ENCODE peak calls at places on chromosomes 3 and 15, in ten cellular contexts. One of them, this sample, is unnamed.

GRCh38 chr15:50287324-50288116 is 22.0 kb upstream of the HDC start:
- DNase-seq in naive B cell: no peak
- DNase-seq in stimulated activated CD4-positive, alpha-beta T cell treated with anti-CD3 and anti-CD28 coated beads, TNF-alpha, amount 100 ng/mL, for 1 hour: no peak
- DNase-seq in HAP-1: no peak
- DNase-seq in midbrain: no peak
- DNase-seq in mammary epithelial cell: no peak
- DNase-seq in EL: no peak
- DNase-seq in effector memory CD4-positive, alpha-beta T cell: no peak
- DNase-seq in OCI-LY7: no peak
- DNase-seq in ascending aorta: no peak
- DNase-seq in this sample: no peak

GRCh38 chr3:112793311-112794081 is 53.2 kb downstream of the CD200R1L start:
- DNase-seq in naive B cell: no peak
- DNase-seq in stimulated activated CD4-positive, alpha-beta T cell treated with anti-CD3 and anti-CD28 coated beads, TNF-alpha, amount 100 ng/mL, for 1 hour: no peak
- DNase-seq in HAP-1: no peak
- DNase-seq in midbrain: no peak
- DNase-seq in mammary epithelial cell: no peak
- DNase-seq in EL: no peak
- DNase-seq in effector memory CD4-positive, alpha-beta T cell: no peak
- DNase-seq in OCI-LY7: no peak
- DNase-seq in ascending aorta: no peak
- DNase-seq in this sample: no peak

GRCh38 chr3:113747719-113748046 is 848 bp downstream of the ATP6V1A start:
- DNase-seq in naive B cell: peak
- DNase-seq in stimulated activated CD4-positive, alpha-beta T cell treated with anti-CD3 and anti-CD28 coated beads, TNF-alpha, amount 100 ng/mL, for 1 hour: no peak
- DNase-seq in HAP-1: no peak
- DNase-seq in midbrain: no peak
- DNase-seq in mammary epithelial cell: peak
- DNase-seq in EL: no peak
- DNase-seq in effector memory CD4-positive, alpha-beta T cell: no peak
- DNase-seq in OCI-LY7: peak
- DNase-seq in ascending aorta: no peak
- DNase-seq in this sample: no peak

GRCh38 chr3:39541917-39542329 is 74.4 kb downstream of the MOBP start:
- DNase-seq in naive B cell: no peak
- DNase-seq in stimulated activated CD4-positive, alpha-beta T cell treated with anti-CD3 and anti-CD28 coated beads, TNF-alpha, amount 100 ng/mL, for 1 hour: no peak
- DNase-seq in HAP-1: peak
- DNase-seq in midbrain: peak
- DNase-seq in mammary epithelial cell: no peak
- DNase-seq in EL: peak
- DNase-seq in effector memory CD4-positive, alpha-beta T cell: no peak
- DNase-seq in OCI-LY7: peak
- DNase-seq in ascending aorta: no peak
- DNase-seq in this sample: no peak

GRCh38 chr3:170524072-170524471 is 61.8 kb downstream of the SLC7A14 start:
- DNase-seq in naive B cell: no peak
- DNase-seq in stimulated activated CD4-positive, alpha-beta T cell treated with anti-CD3 and anti-CD28 coated beads, TNF-alpha, amount 100 ng/mL, for 1 hour: no peak
- DNase-seq in HAP-1: no peak
- DNase-seq in midbrain: no peak
- DNase-seq in mammary epithelial cell: no peak
- DNase-seq in EL: peak
- DNase-seq in effector memory CD4-positive, alpha-beta T cell: no peak
- DNase-seq in OCI-LY7: no peak
- DNase-seq in ascending aorta: no peak
- DNase-seq in this sample: no peak

GRCh38 chr3:14019459-14019858 is 105.2 kb downstream of the CHCHD4 start:
- DNase-seq in naive B cell: no peak
- DNase-seq in stimulated activated CD4-positive, alpha-beta T cell treated with anti-CD3 and anti-CD28 coated beads, TNF-alpha, amount 100 ng/mL, for 1 hour: no peak
- DNase-seq in HAP-1: no peak
- DNase-seq in midbrain: no peak
- DNase-seq in mammary epithelial cell: no peak
- DNase-seq in EL: no peak
- DNase-seq in effector memory CD4-positive, alpha-beta T cell: no peak
- DNase-seq in OCI-LY7: no peak
- DNase-seq in ascending aorta: no peak
- DNase-seq in this sample: no peak

GRCh38 chr3:122263974-122264588 is 61.0 kb upstream of the CSTA start:
- DNase-seq in naive B cell: no peak
- DNase-seq in stimulated activated CD4-positive, alpha-beta T cell treated with anti-CD3 and anti-CD28 coated beads, TNF-alpha, amount 100 ng/mL, for 1 hour: no peak
- DNase-seq in HAP-1: no peak
- DNase-seq in midbrain: no peak
- DNase-seq in mammary epithelial cell: no peak
- DNase-seq in EL: no peak
- DNase-seq in effector memory CD4-positive, alpha-beta T cell: no peak
- DNase-seq in OCI-LY7: no peak
- DNase-seq in ascending aorta: no peak
- DNase-seq in this sample: no peak

GRCh38 chr3:194476784-194477183 is 10.0 kb downstream of the ATP13A3 start:
- DNase-seq in naive B cell: no peak
- DNase-seq in stimulated activated CD4-positive, alpha-beta T cell treated with anti-CD3 and anti-CD28 coated beads, TNF-alpha, amount 100 ng/mL, for 1 hour: no peak
- DNase-seq in HAP-1: no peak
- DNase-seq in midbrain: no peak
- DNase-seq in mammary epithelial cell: no peak
- DNase-seq in EL: no peak
- DNase-seq in effector memory CD4-positive, alpha-beta T cell: no peak
- DNase-seq in OCI-LY7: no peak
- DNase-seq in ascending aorta: no peak
- DNase-seq in this sample: no peak

GRCh38 chr15:78542647-78543046 is 2.4 kb downstream of the PSMA4 start:
- DNase-seq in naive B cell: no peak
- DNase-seq in stimulated activated CD4-positive, alpha-beta T cell treated with anti-CD3 and anti-CD28 coated beads, TNF-alpha, amount 100 ng/mL, for 1 hour: no peak
- DNase-seq in HAP-1: no peak
- DNase-seq in midbrain: no peak
- DNase-seq in mammary epithelial cell: no peak
- DNase-seq in EL: no peak
- DNase-seq in effector memory CD4-positive, alpha-beta T cell: no peak
- DNase-seq in OCI-LY7: no peak
- DNase-seq in ascending aorta: no peak
- DNase-seq in this sample: no peak

GRCh38 chr3:175295248-175296000 is 436.3 kb downstream of the NAALADL2 start:
- DNase-seq in naive B cell: no peak
- DNase-seq in stimulated activated CD4-positive, alpha-beta T cell treated with anti-CD3 and anti-CD28 coated beads, TNF-alpha, amount 100 ng/mL, for 1 hour: no peak
- DNase-seq in HAP-1: no peak
- DNase-seq in midbrain: no peak
- DNase-seq in mammary epithelial cell: no peak
- DNase-seq in EL: no peak
- DNase-seq in effector memory CD4-positive, alpha-beta T cell: no peak
- DNase-seq in OCI-LY7: no peak
- DNase-seq in ascending aorta: no peak
- DNase-seq in this sample: no peak

GRCh38 chr3:98777286-98777685 is 14.1 kb downstream of the ST3GAL6 start:
- DNase-seq in naive B cell: no peak
- DNase-seq in stimulated activated CD4-positive, alpha-beta T cell treated with anti-CD3 and anti-CD28 coated beads, TNF-alpha, amount 100 ng/mL, for 1 hour: no peak
- DNase-seq in HAP-1: no peak
- DNase-seq in midbrain: no peak
- DNase-seq in mammary epithelial cell: no peak
- DNase-seq in EL: no peak
- DNase-seq in effector memory CD4-positive, alpha-beta T cell: no peak
- DNase-seq in OCI-LY7: no peak
- DNase-seq in ascending aorta: no peak
- DNase-seq in this sample: no peak

GRCh38 chr15:50685976-50686467 is 575 bp downstream of the TRPM7 start:
- DNase-seq in naive B cell: peak
- DNase-seq in stimulated activated CD4-positive, alpha-beta T cell treated with anti-CD3 and anti-CD28 coated beads, TNF-alpha, amount 100 ng/mL, for 1 hour: peak
- DNase-seq in HAP-1: peak
- DNase-seq in midbrain: peak
- DNase-seq in mammary epithelial cell: peak
- DNase-seq in EL: peak
- DNase-seq in effector memory CD4-positive, alpha-beta T cell: peak
- DNase-seq in OCI-LY7: peak
- DNase-seq in ascending aorta: peak
- DNase-seq in this sample: peak

GRCh38 chr3:46353090-46353489 is 821 bp upstream of the CCR2 start:
- DNase-seq in naive B cell: no peak
- DNase-seq in stimulated activated CD4-positive, alpha-beta T cell treated with anti-CD3 and anti-CD28 coated beads, TNF-alpha, amount 100 ng/mL, for 1 hour: no peak
- DNase-seq in HAP-1: no peak
- DNase-seq in midbrain: no peak
- DNase-seq in mammary epithelial cell: no peak
- DNase-seq in EL: no peak
- DNase-seq in effector memory CD4-positive, alpha-beta T cell: no peak
- DNase-seq in OCI-LY7: no peak
- DNase-seq in ascending aorta: no peak
- DNase-seq in this sample: no peak

GRCh38 chr15:26073430-26074333 is 210.6 kb upstream of the ATP10A start:
- DNase-seq in naive B cell: no peak
- DNase-seq in stimulated activated CD4-positive, alpha-beta T cell treated with anti-CD3 and anti-CD28 coated beads, TNF-alpha, amount 100 ng/mL, for 1 hour: no peak
- DNase-seq in HAP-1: no peak
- DNase-seq in midbrain: no peak
- DNase-seq in mammary epithelial cell: no peak
- DNase-seq in EL: no peak
- DNase-seq in effector memory CD4-positive, alpha-beta T cell: no peak
- DNase-seq in OCI-LY7: no peak
- DNase-seq in ascending aorta: no peak
- DNase-seq in this sample: no peak

GRCh38 chr15:98727115-98728040 is 79.0 kb downstream of the IGF1R start:
- DNase-seq in naive B cell: no peak
- DNase-seq in stimulated activated CD4-positive, alpha-beta T cell treated with anti-CD3 and anti-CD28 coated beads, TNF-alpha, amount 100 ng/mL, for 1 hour: no peak
- DNase-seq in HAP-1: peak
- DNase-seq in midbrain: no peak
- DNase-seq in mammary epithelial cell: peak
- DNase-seq in EL: peak
- DNase-seq in effector memory CD4-positive, alpha-beta T cell: no peak
- DNase-seq in OCI-LY7: no peak
- DNase-seq in ascending aorta: peak
- DNase-seq in this sample: no peak

GRCh38 chr15:80992436-80992835 is 2.8 kb upstream of the MESD start:
- DNase-seq in naive B cell: no peak
- DNase-seq in stimulated activated CD4-positive, alpha-beta T cell treated with anti-CD3 and anti-CD28 coated beads, TNF-alpha, amount 100 ng/mL, for 1 hour: no peak
- DNase-seq in HAP-1: no peak
- DNase-seq in midbrain: no peak
- DNase-seq in mammary epithelial cell: peak
- DNase-seq in EL: no peak
- DNase-seq in effector memory CD4-positive, alpha-beta T cell: no peak
- DNase-seq in OCI-LY7: no peak
- DNase-seq in ascending aorta: no peak
- DNase-seq in this sample: no peak

GRCh38 chr15:71800835-71801745 is 9.3 kb upstream of the NR2E3 start:
- DNase-seq in naive B cell: no peak
- DNase-seq in stimulated activated CD4-positive, alpha-beta T cell treated with anti-CD3 and anti-CD28 coated beads, TNF-alpha, amount 100 ng/mL, for 1 hour: no peak
- DNase-seq in HAP-1: peak
- DNase-seq in midbrain: peak
- DNase-seq in mammary epithelial cell: peak
- DNase-seq in EL: peak
- DNase-seq in effector memory CD4-positive, alpha-beta T cell: no peak
- DNase-seq in OCI-LY7: peak
- DNase-seq in ascending aorta: no peak
- DNase-seq in this sample: no peak

GRCh38 chr3:187063286-187064081 is 75.8 kb downstream of the RPL39L start:
- DNase-seq in naive B cell: no peak
- DNase-seq in stimulated activated CD4-positive, alpha-beta T cell treated with anti-CD3 and anti-CD28 coated beads, TNF-alpha, amount 100 ng/mL, for 1 hour: no peak
- DNase-seq in HAP-1: no peak
- DNase-seq in midbrain: no peak
- DNase-seq in mammary epithelial cell: peak
- DNase-seq in EL: no peak
- DNase-seq in effector memory CD4-positive, alpha-beta T cell: no peak
- DNase-seq in OCI-LY7: peak
- DNase-seq in ascending aorta: no peak
- DNase-seq in this sample: no peak

GRCh38 chr3:64291956-64292355 is 66.7 kb upstream of the PRICKLE2 start:
- DNase-seq in naive B cell: no peak
- DNase-seq in stimulated activated CD4-positive, alpha-beta T cell treated with anti-CD3 and anti-CD28 coated beads, TNF-alpha, amount 100 ng/mL, for 1 hour: no peak
- DNase-seq in HAP-1: no peak
- DNase-seq in midbrain: no peak
- DNase-seq in mammary epithelial cell: no peak
- DNase-seq in EL: peak
- DNase-seq in effector memory CD4-positive, alpha-beta T cell: no peak
- DNase-seq in OCI-LY7: no peak
- DNase-seq in ascending aorta: no peak
- DNase-seq in this sample: no peak

GRCh38 chr15:92316586-92317295 is 76.9 kb upstream of the ST8SIA2 start:
- DNase-seq in naive B cell: no peak
- DNase-seq in stimulated activated CD4-positive, alpha-beta T cell treated with anti-CD3 and anti-CD28 coated beads, TNF-alpha, amount 100 ng/mL, for 1 hour: no peak
- DNase-seq in HAP-1: no peak
- DNase-seq in midbrain: no peak
- DNase-seq in mammary epithelial cell: no peak
- DNase-seq in EL: no peak
- DNase-seq in effector memory CD4-positive, alpha-beta T cell: no peak
- DNase-seq in OCI-LY7: no peak
- DNase-seq in ascending aorta: no peak
- DNase-seq in this sample: no peak

GRCh38 chr3:12752803-12753202 is 6.3 kb downstream of the TMEM40 start:
- DNase-seq in naive B cell: no peak
- DNase-seq in stimulated activated CD4-positive, alpha-beta T cell treated with anti-CD3 and anti-CD28 coated beads, TNF-alpha, amount 100 ng/mL, for 1 hour: no peak
- DNase-seq in HAP-1: no peak
- DNase-seq in midbrain: no peak
- DNase-seq in mammary epithelial cell: no peak
- DNase-seq in EL: peak
- DNase-seq in effector memory CD4-positive, alpha-beta T cell: no peak
- DNase-seq in OCI-LY7: peak
- DNase-seq in ascending aorta: no peak
- DNase-seq in this sample: no peak

GRCh38 chr3:190058486-190059241 is 62.0 kb downstream of the P3H2 start:
- DNase-seq in naive B cell: no peak
- DNase-seq in stimulated activated CD4-positive, alpha-beta T cell treated with anti-CD3 and anti-CD28 coated beads, TNF-alpha, amount 100 ng/mL, for 1 hour: no peak
- DNase-seq in HAP-1: no peak
- DNase-seq in midbrain: peak
- DNase-seq in mammary epithelial cell: no peak
- DNase-seq in EL: peak
- DNase-seq in effector memory CD4-positive, alpha-beta T cell: no peak
- DNase-seq in OCI-LY7: no peak
- DNase-seq in ascending aorta: no peak
- DNase-seq in this sample: no peak

GRCh38 chr3:191415566-191415965 is 45.4 kb upstream of the PYDC2 start:
- DNase-seq in naive B cell: no peak
- DNase-seq in stimulated activated CD4-positive, alpha-beta T cell treated with anti-CD3 and anti-CD28 coated beads, TNF-alpha, amount 100 ng/mL, for 1 hour: no peak
- DNase-seq in HAP-1: no peak
- DNase-seq in midbrain: no peak
- DNase-seq in mammary epithelial cell: no peak
- DNase-seq in EL: no peak
- DNase-seq in effector memory CD4-positive, alpha-beta T cell: no peak
- DNase-seq in OCI-LY7: no peak
- DNase-seq in ascending aorta: no peak
- DNase-seq in this sample: no peak

GRCh38 chr3:16004812-16005211 is 169.7 kb upstream of the GALNT15 start:
- DNase-seq in naive B cell: no peak
- DNase-seq in stimulated activated CD4-positive, alpha-beta T cell treated with anti-CD3 and anti-CD28 coated beads, TNF-alpha, amount 100 ng/mL, for 1 hour: no peak
- DNase-seq in HAP-1: no peak
- DNase-seq in midbrain: no peak
- DNase-seq in mammary epithelial cell: no peak
- DNase-seq in EL: no peak
- DNase-seq in effector memory CD4-positive, alpha-beta T cell: no peak
- DNase-seq in OCI-LY7: no peak
- DNase-seq in ascending aorta: no peak
- DNase-seq in this sample: no peak

GRCh38 chr15:67547836-67548531 is 5.5 kb downstream of the MAP2K5 start:
- DNase-seq in naive B cell: no peak
- DNase-seq in stimulated activated CD4-positive, alpha-beta T cell treated with anti-CD3 and anti-CD28 coated beads, TNF-alpha, amount 100 ng/mL, for 1 hour: no peak
- DNase-seq in HAP-1: no peak
- DNase-seq in midbrain: no peak
- DNase-seq in mammary epithelial cell: peak
- DNase-seq in EL: peak
- DNase-seq in effector memory CD4-positive, alpha-beta T cell: no peak
- DNase-seq in OCI-LY7: no peak
- DNase-seq in ascending aorta: no peak
- DNase-seq in this sample: no peak

GRCh38 chr3:2172561-2173171 is 74.0 kb downstream of the CNTN4 start:
- DNase-seq in naive B cell: no peak
- DNase-seq in stimulated activated CD4-positive, alpha-beta T cell treated with anti-CD3 and anti-CD28 coated beads, TNF-alpha, amount 100 ng/mL, for 1 hour: no peak
- DNase-seq in HAP-1: no peak
- DNase-seq in midbrain: no peak
- DNase-seq in mammary epithelial cell: no peak
- DNase-seq in EL: no peak
- DNase-seq in effector memory CD4-positive, alpha-beta T cell: no peak
- DNase-seq in OCI-LY7: no peak
- DNase-seq in ascending aorta: no peak
- DNase-seq in this sample: no peak

This sample was measured in naive thymus-derived CD8-positive, alpha-beta T cell.